ENCODE peak calls at places on chromosome 4, in ten cellular contexts. One of them, this sample, is unnamed.

GRCh38 chr4:85127653-85128052 is 161.2 kb upstream of the WDFY3 start:
- DNase-seq in dorsolateral prefrontal cortex: no peak
- DNase-seq in natural killer cell: no peak
- DNase-seq in activated naive CD8-positive, alpha-beta T cell treated with anti-CD3 and anti-CD28 coated beads, Interleukin-2, amount 50 U/mL, for 16 hours: no peak
- DNase-seq in Calu3: peak
- DNase-seq in T-helper 9 cell: no peak
- DNase-seq in renal cortical epithelial cell: peak
- DNase-seq in stimulated activated CD8-positive, alpha-beta memory T cell treated with anti-CD3 and anti-CD28 coated beads, Interleukin-7, amount 100 ng/mL, for 24 hours: no peak
- DNase-seq in heart right ventricle: no peak
- DNase-seq in RWPE1: peak
- DNase-seq in this sample: peak

GRCh38 chr4:7735961-7736360 is 203.7 kb downstream of the AFAP1 start:
- DNase-seq in T-helper 9 cell: no peak
- DNase-seq in stimulated activated CD8-positive, alpha-beta memory T cell treated with anti-CD3 and anti-CD28 coated beads, Interleukin-7, amount 100 ng/mL, for 24 hours: no peak
- DNase-seq in natural killer cell: no peak
- DNase-seq in activated naive CD8-positive, alpha-beta T cell treated with anti-CD3 and anti-CD28 coated beads, Interleukin-2, amount 50 U/mL, for 16 hours: no peak
- DNase-seq in dorsolateral prefrontal cortex: no peak
- DNase-seq in heart right ventricle: no peak
- DNase-seq in Calu3: no peak
- DNase-seq in RWPE1: no peak
- DNase-seq in renal cortical epithelial cell: no peak
- DNase-seq in this sample: no peak

GRCh38 chr4:123505077-123505456 is 108.5 kb downstream of the SPRY1 start:
- DNase-seq in heart right ventricle: no peak
- DNase-seq in renal cortical epithelial cell: peak
- DNase-seq in Calu3: no peak
- DNase-seq in activated naive CD8-positive, alpha-beta T cell treated with anti-CD3 and anti-CD28 coated beads, Interleukin-2, amount 50 U/mL, for 16 hours: no peak
- DNase-seq in T-helper 9 cell: no peak
- DNase-seq in stimulated activated CD8-positive, alpha-beta memory T cell treated with anti-CD3 and anti-CD28 coated beads, Interleukin-7, amount 100 ng/mL, for 24 hours: no peak
- DNase-seq in natural killer cell: no peak
- DNase-seq in dorsolateral prefrontal cortex: no peak
- DNase-seq in RWPE1: no peak
- DNase-seq in this sample: no peak

GRCh38 chr4:121690001-121690400 is 6.8 kb downstream of the ANXA5 start:
- DNase-seq in T-helper 9 cell: no peak
- DNase-seq in activated naive CD8-positive, alpha-beta T cell treated with anti-CD3 and anti-CD28 coated beads, Interleukin-2, amount 50 U/mL, for 16 hours: no peak
- DNase-seq in stimulated activated CD8-positive, alpha-beta memory T cell treated with anti-CD3 and anti-CD28 coated beads, Interleukin-7, amount 100 ng/mL, for 24 hours: no peak
- DNase-seq in RWPE1: no peak
- DNase-seq in renal cortical epithelial cell: peak
- DNase-seq in heart right ventricle: no peak
- DNase-seq in Calu3: no peak
- DNase-seq in dorsolateral prefrontal cortex: no peak
- DNase-seq in natural killer cell: no peak
- DNase-seq in this sample: no peak

GRCh38 chr4:73045894-73046293 is 23.6 kb downstream of the COX18 start:
- DNase-seq in RWPE1: no peak
- DNase-seq in Calu3: no peak
- DNase-seq in dorsolateral prefrontal cortex: no peak
- DNase-seq in natural killer cell: no peak
- DNase-seq in T-helper 9 cell: no peak
- DNase-seq in heart right ventricle: no peak
- DNase-seq in renal cortical epithelial cell: no peak
- DNase-seq in activated naive CD8-positive, alpha-beta T cell treated with anti-CD3 and anti-CD28 coated beads, Interleukin-2, amount 50 U/mL, for 16 hours: no peak
- DNase-seq in stimulated activated CD8-positive, alpha-beta memory T cell treated with anti-CD3 and anti-CD28 coated beads, Interleukin-7, amount 100 ng/mL, for 24 hours: no peak
- DNase-seq in this sample: no peak

GRCh38 chr4:64780664-64781063 is 371.4 kb upstream of the TECRL start:
- DNase-seq in stimulated activated CD8-positive, alpha-beta memory T cell treated with anti-CD3 and anti-CD28 coated beads, Interleukin-7, amount 100 ng/mL, for 24 hours: no peak
- DNase-seq in Calu3: no peak
- DNase-seq in dorsolateral prefrontal cortex: no peak
- DNase-seq in heart right ventricle: no peak
- DNase-seq in natural killer cell: no peak
- DNase-seq in renal cortical epithelial cell: no peak
- DNase-seq in activated naive CD8-positive, alpha-beta T cell treated with anti-CD3 and anti-CD28 coated beads, Interleukin-2, amount 50 U/mL, for 16 hours: no peak
- DNase-seq in T-helper 9 cell: no peak
- DNase-seq in RWPE1: no peak
- DNase-seq in this sample: no peak

GRCh38 chr4:105350859-105351494 is 122.9 kb downstream of the PPA2 start:
- DNase-seq in renal cortical epithelial cell: peak
- DNase-seq in T-helper 9 cell: no peak
- DNase-seq in stimulated activated CD8-positive, alpha-beta memory T cell treated with anti-CD3 and anti-CD28 coated beads, Interleukin-7, amount 100 ng/mL, for 24 hours: no peak
- DNase-seq in dorsolateral prefrontal cortex: no peak
- DNase-seq in activated naive CD8-positive, alpha-beta T cell treated with anti-CD3 and anti-CD28 coated beads, Interleukin-2, amount 50 U/mL, for 16 hours: no peak
- DNase-seq in natural killer cell: no peak
- DNase-seq in Calu3: no peak
- DNase-seq in heart right ventricle: no peak
- DNase-seq in RWPE1: no peak
- DNase-seq in this sample: no peak

GRCh38 chr4:94841864-94842221 is 84.1 kb downstream of the BMPR1B start:
- DNase-seq in RWPE1: no peak
- DNase-seq in heart right ventricle: no peak
- DNase-seq in natural killer cell: no peak
- DNase-seq in stimulated activated CD8-positive, alpha-beta memory T cell treated with anti-CD3 and anti-CD28 coated beads, Interleukin-7, amount 100 ng/mL, for 24 hours: no peak
- DNase-seq in activated naive CD8-positive, alpha-beta T cell treated with anti-CD3 and anti-CD28 coated beads, Interleukin-2, amount 50 U/mL, for 16 hours: no peak
- DNase-seq in T-helper 9 cell: no peak
- DNase-seq in Calu3: no peak
- DNase-seq in renal cortical epithelial cell: no peak
- DNase-seq in dorsolateral prefrontal cortex: no peak
- DNase-seq in this sample: no peak

GRCh38 chr4:145755802-145756201 is 75.9 kb downstream of the C4orf51 start:
- DNase-seq in Calu3: no peak
- DNase-seq in T-helper 9 cell: no peak
- DNase-seq in activated naive CD8-positive, alpha-beta T cell treated with anti-CD3 and anti-CD28 coated beads, Interleukin-2, amount 50 U/mL, for 16 hours: no peak
- DNase-seq in stimulated activated CD8-positive, alpha-beta memory T cell treated with anti-CD3 and anti-CD28 coated beads, Interleukin-7, amount 100 ng/mL, for 24 hours: no peak
- DNase-seq in dorsolateral prefrontal cortex: no peak
- DNase-seq in renal cortical epithelial cell: no peak
- DNase-seq in RWPE1: no peak
- DNase-seq in heart right ventricle: no peak
- DNase-seq in natural killer cell: no peak
- DNase-seq in this sample: no peak

GRCh38 chr4:88690355-88690754 is 7.3 kb downstream of the NAP1L5 start:
- DNase-seq in heart right ventricle: no peak
- DNase-seq in activated naive CD8-positive, alpha-beta T cell treated with anti-CD3 and anti-CD28 coated beads, Interleukin-2, amount 50 U/mL, for 16 hours: no peak
- DNase-seq in Calu3: no peak
- DNase-seq in T-helper 9 cell: no peak
- DNase-seq in renal cortical epithelial cell: peak
- DNase-seq in RWPE1: no peak
- DNase-seq in stimulated activated CD8-positive, alpha-beta memory T cell treated with anti-CD3 and anti-CD28 coated beads, Interleukin-7, amount 100 ng/mL, for 24 hours: no peak
- DNase-seq in dorsolateral prefrontal cortex: no peak
- DNase-seq in natural killer cell: no peak
- DNase-seq in this sample: no peak

GRCh38 chr4:173057906-173058305 is 110.7 kb upstream of the GALNT7 start:
- DNase-seq in natural killer cell: no peak
- DNase-seq in Calu3: no peak
- DNase-seq in T-helper 9 cell: no peak
- DNase-seq in renal cortical epithelial cell: no peak
- DNase-seq in heart right ventricle: no peak
- DNase-seq in RWPE1: no peak
- DNase-seq in activated naive CD8-positive, alpha-beta T cell treated with anti-CD3 and anti-CD28 coated beads, Interleukin-2, amount 50 U/mL, for 16 hours: no peak
- DNase-seq in stimulated activated CD8-positive, alpha-beta memory T cell treated with anti-CD3 and anti-CD28 coated beads, Interleukin-7, amount 100 ng/mL, for 24 hours: no peak
- DNase-seq in dorsolateral prefrontal cortex: no peak
- DNase-seq in this sample: no peak

GRCh38 chr4:105474110-105474518 is 252 bp upstream of the PPA2 start:
- DNase-seq in RWPE1: peak
- DNase-seq in Calu3: peak
- DNase-seq in T-helper 9 cell: peak
- DNase-seq in stimulated activated CD8-positive, alpha-beta memory T cell treated with anti-CD3 and anti-CD28 coated beads, Interleukin-7, amount 100 ng/mL, for 24 hours: peak
- DNase-seq in natural killer cell: no peak
- DNase-seq in activated naive CD8-positive, alpha-beta T cell treated with anti-CD3 and anti-CD28 coated beads, Interleukin-2, amount 50 U/mL, for 16 hours: no peak
- DNase-seq in heart right ventricle: peak
- DNase-seq in renal cortical epithelial cell: peak
- DNase-seq in dorsolateral prefrontal cortex: peak
- DNase-seq in this sample: no peak

GRCh38 chr4:54217642-54218486 is 11.2 kb upstream of the PDGFRA start:
- DNase-seq in RWPE1: peak
- DNase-seq in stimulated activated CD8-positive, alpha-beta memory T cell treated with anti-CD3 and anti-CD28 coated beads, Interleukin-7, amount 100 ng/mL, for 24 hours: no peak
- DNase-seq in Calu3: peak
- DNase-seq in renal cortical epithelial cell: peak
- DNase-seq in T-helper 9 cell: peak
- DNase-seq in heart right ventricle: peak
- DNase-seq in activated naive CD8-positive, alpha-beta T cell treated with anti-CD3 and anti-CD28 coated beads, Interleukin-2, amount 50 U/mL, for 16 hours: peak
- DNase-seq in natural killer cell: peak
- DNase-seq in dorsolateral prefrontal cortex: peak
- DNase-seq in this sample: peak

GRCh38 chr4:3293410-3294391 is 880 bp downstream of the RGS12 start:
- DNase-seq in Calu3: no peak
- DNase-seq in heart right ventricle: no peak
- DNase-seq in dorsolateral prefrontal cortex: peak
- DNase-seq in RWPE1: no peak
- DNase-seq in natural killer cell: no peak
- DNase-seq in renal cortical epithelial cell: no peak
- DNase-seq in activated naive CD8-positive, alpha-beta T cell treated with anti-CD3 and anti-CD28 coated beads, Interleukin-2, amount 50 U/mL, for 16 hours: no peak
- DNase-seq in T-helper 9 cell: no peak
- DNase-seq in stimulated activated CD8-positive, alpha-beta memory T cell treated with anti-CD3 and anti-CD28 coated beads, Interleukin-7, amount 100 ng/mL, for 24 hours: no peak
- DNase-seq in this sample: no peak

GRCh38 chr4:182307746-182308145 is 64.5 kb downstream of the TENM3 start:
- DNase-seq in Calu3: no peak
- DNase-seq in renal cortical epithelial cell: peak
- DNase-seq in stimulated activated CD8-positive, alpha-beta memory T cell treated with anti-CD3 and anti-CD28 coated beads, Interleukin-7, amount 100 ng/mL, for 24 hours: no peak
- DNase-seq in natural killer cell: no peak
- DNase-seq in activated naive CD8-positive, alpha-beta T cell treated with anti-CD3 and anti-CD28 coated beads, Interleukin-2, amount 50 U/mL, for 16 hours: no peak
- DNase-seq in dorsolateral prefrontal cortex: no peak
- DNase-seq in heart right ventricle: no peak
- DNase-seq in RWPE1: peak
- DNase-seq in T-helper 9 cell: no peak
- DNase-seq in this sample: peak

GRCh38 chr4:37400326-37400881 is 155.9 kb downstream of the NWD2 start:
- DNase-seq in heart right ventricle: no peak
- DNase-seq in activated naive CD8-positive, alpha-beta T cell treated with anti-CD3 and anti-CD28 coated beads, Interleukin-2, amount 50 U/mL, for 16 hours: no peak
- DNase-seq in RWPE1: no peak
- DNase-seq in renal cortical epithelial cell: no peak
- DNase-seq in dorsolateral prefrontal cortex: no peak
- DNase-seq in Calu3: no peak
- DNase-seq in natural killer cell: no peak
- DNase-seq in stimulated activated CD8-positive, alpha-beta memory T cell treated with anti-CD3 and anti-CD28 coated beads, Interleukin-7, amount 100 ng/mL, for 24 hours: no peak
- DNase-seq in T-helper 9 cell: no peak
- DNase-seq in this sample: no peak

GRCh38 chr4:51858605-51859211 is 15.8 kb downstream of the DCUN1D4 start:
- DNase-seq in RWPE1: no peak
- DNase-seq in Calu3: no peak
- DNase-seq in heart right ventricle: no peak
- DNase-seq in T-helper 9 cell: no peak
- DNase-seq in dorsolateral prefrontal cortex: no peak
- DNase-seq in renal cortical epithelial cell: peak
- DNase-seq in stimulated activated CD8-positive, alpha-beta memory T cell treated with anti-CD3 and anti-CD28 coated beads, Interleukin-7, amount 100 ng/mL, for 24 hours: no peak
- DNase-seq in activated naive CD8-positive, alpha-beta T cell treated with anti-CD3 and anti-CD28 coated beads, Interleukin-2, amount 50 U/mL, for 16 hours: no peak
- DNase-seq in natural killer cell: no peak
- DNase-seq in this sample: no peak

GRCh38 chr4:11312389-11312788 is 116.3 kb downstream of the HS3ST1 start:
- DNase-seq in heart right ventricle: peak
- DNase-seq in RWPE1: peak
- DNase-seq in activated naive CD8-positive, alpha-beta T cell treated with anti-CD3 and anti-CD28 coated beads, Interleukin-2, amount 50 U/mL, for 16 hours: no peak
- DNase-seq in Calu3: peak
- DNase-seq in renal cortical epithelial cell: no peak
- DNase-seq in natural killer cell: no peak
- DNase-seq in T-helper 9 cell: no peak
- DNase-seq in dorsolateral prefrontal cortex: no peak
- DNase-seq in stimulated activated CD8-positive, alpha-beta memory T cell treated with anti-CD3 and anti-CD28 coated beads, Interleukin-7, amount 100 ng/mL, for 24 hours: no peak
- DNase-seq in this sample: no peak

GRCh38 chr4:75718529-75718928 is 5.8 kb upstream of the USO1 start:
- DNase-seq in natural killer cell: no peak
- DNase-seq in stimulated activated CD8-positive, alpha-beta memory T cell treated with anti-CD3 and anti-CD28 coated beads, Interleukin-7, amount 100 ng/mL, for 24 hours: no peak
- DNase-seq in dorsolateral prefrontal cortex: no peak
- DNase-seq in T-helper 9 cell: no peak
- DNase-seq in renal cortical epithelial cell: peak
- DNase-seq in heart right ventricle: no peak
- DNase-seq in activated naive CD8-positive, alpha-beta T cell treated with anti-CD3 and anti-CD28 coated beads, Interleukin-2, amount 50 U/mL, for 16 hours: no peak
- DNase-seq in Calu3: no peak
- DNase-seq in RWPE1: peak
- DNase-seq in this sample: no peak

GRCh38 chr4:52106701-52107100 is 55.6 kb downstream of the SPATA18 start:
- DNase-seq in heart right ventricle: no peak
- DNase-seq in dorsolateral prefrontal cortex: no peak
- DNase-seq in T-helper 9 cell: no peak
- DNase-seq in activated naive CD8-positive, alpha-beta T cell treated with anti-CD3 and anti-CD28 coated beads, Interleukin-2, amount 50 U/mL, for 16 hours: no peak
- DNase-seq in renal cortical epithelial cell: no peak
- DNase-seq in natural killer cell: no peak
- DNase-seq in stimulated activated CD8-positive, alpha-beta memory T cell treated with anti-CD3 and anti-CD28 coated beads, Interleukin-7, amount 100 ng/mL, for 24 hours: no peak
- DNase-seq in RWPE1: no peak
- DNase-seq in Calu3: no peak
- DNase-seq in this sample: no peak

GRCh38 chr4:128310266-128310697 is 22.7 kb upstream of the PGRMC2 start:
- DNase-seq in natural killer cell: no peak
- DNase-seq in heart right ventricle: peak
- DNase-seq in RWPE1: no peak
- DNase-seq in dorsolateral prefrontal cortex: no peak
- DNase-seq in Calu3: peak
- DNase-seq in renal cortical epithelial cell: no peak
- DNase-seq in T-helper 9 cell: no peak
- DNase-seq in stimulated activated CD8-positive, alpha-beta memory T cell treated with anti-CD3 and anti-CD28 coated beads, Interleukin-7, amount 100 ng/mL, for 24 hours: no peak
- DNase-seq in activated naive CD8-positive, alpha-beta T cell treated with anti-CD3 and anti-CD28 coated beads, Interleukin-2, amount 50 U/mL, for 16 hours: no peak
- DNase-seq in this sample: no peak

GRCh38 chr4:108361886-108362285 is 193.2 kb upstream of the LEF1 start:
- DNase-seq in renal cortical epithelial cell: no peak
- DNase-seq in natural killer cell: no peak
- DNase-seq in dorsolateral prefrontal cortex: no peak
- DNase-seq in heart right ventricle: no peak
- DNase-seq in Calu3: no peak
- DNase-seq in activated naive CD8-positive, alpha-beta T cell treated with anti-CD3 and anti-CD28 coated beads, Interleukin-2, amount 50 U/mL, for 16 hours: no peak
- DNase-seq in T-helper 9 cell: no peak
- DNase-seq in RWPE1: no peak
- DNase-seq in stimulated activated CD8-positive, alpha-beta memory T cell treated with anti-CD3 and anti-CD28 coated beads, Interleukin-7, amount 100 ng/mL, for 24 hours: no peak
- DNase-seq in this sample: no peak

GRCh38 chr4:98653006-98653405 is 5.4 kb downstream of the TSPAN5 start:
- DNase-seq in heart right ventricle: no peak
- DNase-seq in T-helper 9 cell: no peak
- DNase-seq in natural killer cell: no peak
- DNase-seq in RWPE1: peak
- DNase-seq in renal cortical epithelial cell: no peak
- DNase-seq in Calu3: no peak
- DNase-seq in dorsolateral prefrontal cortex: no peak
- DNase-seq in stimulated activated CD8-positive, alpha-beta memory T cell treated with anti-CD3 and anti-CD28 coated beads, Interleukin-7, amount 100 ng/mL, for 24 hours: no peak
- DNase-seq in activated naive CD8-positive, alpha-beta T cell treated with anti-CD3 and anti-CD28 coated beads, Interleukin-2, amount 50 U/mL, for 16 hours: no peak
- DNase-seq in this sample: no peak

GRCh38 chr4:21991050-21991449 is 42.5 kb upstream of the KCNIP4 start:
- DNase-seq in dorsolateral prefrontal cortex: no peak
- DNase-seq in renal cortical epithelial cell: no peak
- DNase-seq in stimulated activated CD8-positive, alpha-beta memory T cell treated with anti-CD3 and anti-CD28 coated beads, Interleukin-7, amount 100 ng/mL, for 24 hours: no peak
- DNase-seq in heart right ventricle: no peak
- DNase-seq in T-helper 9 cell: no peak
- DNase-seq in activated naive CD8-positive, alpha-beta T cell treated with anti-CD3 and anti-CD28 coated beads, Interleukin-2, amount 50 U/mL, for 16 hours: no peak
- DNase-seq in natural killer cell: no peak
- DNase-seq in RWPE1: no peak
- DNase-seq in Calu3: no peak
- DNase-seq in this sample: no peak

GRCh38 chr4:2789801-2790582 is 2.9 kb upstream of the SH3BP2 start:
- DNase-seq in activated naive CD8-positive, alpha-beta T cell treated with anti-CD3 and anti-CD28 coated beads, Interleukin-2, amount 50 U/mL, for 16 hours: no peak
- DNase-seq in natural killer cell: no peak
- DNase-seq in RWPE1: no peak
- DNase-seq in Calu3: no peak
- DNase-seq in T-helper 9 cell: no peak
- DNase-seq in dorsolateral prefrontal cortex: no peak
- DNase-seq in renal cortical epithelial cell: no peak
- DNase-seq in heart right ventricle: no peak
- DNase-seq in stimulated activated CD8-positive, alpha-beta memory T cell treated with anti-CD3 and anti-CD28 coated beads, Interleukin-7, amount 100 ng/mL, for 24 hours: no peak
- DNase-seq in this sample: no peak

GRCh38 chr4:101197350-101197749 is 150.0 kb downstream of the PPP3CA start:
- DNase-seq in T-helper 9 cell: no peak
- DNase-seq in stimulated activated CD8-positive, alpha-beta memory T cell treated with anti-CD3 and anti-CD28 coated beads, Interleukin-7, amount 100 ng/mL, for 24 hours: no peak
- DNase-seq in renal cortical epithelial cell: no peak
- DNase-seq in dorsolateral prefrontal cortex: no peak
- DNase-seq in heart right ventricle: no peak
- DNase-seq in Calu3: no peak
- DNase-seq in RWPE1: no peak
- DNase-seq in activated naive CD8-positive, alpha-beta T cell treated with anti-CD3 and anti-CD28 coated beads, Interleukin-2, amount 50 U/mL, for 16 hours: no peak
- DNase-seq in natural killer cell: no peak
- DNase-seq in this sample: no peak

GRCh38 chr4:47791978-47792377 is 45.9 kb downstream of the CORIN start:
- DNase-seq in RWPE1: no peak
- DNase-seq in dorsolateral prefrontal cortex: no peak
- DNase-seq in activated naive CD8-positive, alpha-beta T cell treated with anti-CD3 and anti-CD28 coated beads, Interleukin-2, amount 50 U/mL, for 16 hours: no peak
- DNase-seq in renal cortical epithelial cell: no peak
- DNase-seq in stimulated activated CD8-positive, alpha-beta memory T cell treated with anti-CD3 and anti-CD28 coated beads, Interleukin-7, amount 100 ng/mL, for 24 hours: no peak
- DNase-seq in T-helper 9 cell: no peak
- DNase-seq in Calu3: no peak
- DNase-seq in natural killer cell: no peak
- DNase-seq in heart right ventricle: no peak
- DNase-seq in this sample: no peak

GRCh38 chr4:36043241-36043640 is 201.1 kb downstream of the ARAP2 start:
- DNase-seq in dorsolateral prefrontal cortex: no peak
- DNase-seq in T-helper 9 cell: no peak
- DNase-seq in heart right ventricle: no peak
- DNase-seq in Calu3: no peak
- DNase-seq in RWPE1: no peak
- DNase-seq in activated naive CD8-positive, alpha-beta T cell treated with anti-CD3 and anti-CD28 coated beads, Interleukin-2, amount 50 U/mL, for 16 hours: no peak
- DNase-seq in stimulated activated CD8-positive, alpha-beta memory T cell treated with anti-CD3 and anti-CD28 coated beads, Interleukin-7, amount 100 ng/mL, for 24 hours: no peak
- DNase-seq in renal cortical epithelial cell: no peak
- DNase-seq in natural killer cell: no peak
- DNase-seq in this sample: no peak

This sample was measured in H54.